ENCODE peak calls at places on chromosomes 2 and 18, in six cellular contexts. One of them, this sample, is unnamed.

GRCh38 chr18:47946889-47947288 is 16.4 kb upstream of the SMAD2 start:
- DNase-seq in iris pigment epithelial cell: no peak
- DNase-seq in frontal cortex: no peak
- DNase-seq in H9: no peak
- DNase-seq in right atrium auricular region: no peak
- DNase-seq in posterior cingulate gyrus: no peak
- DNase-seq in this sample: no peak

GRCh38 chr2:69603146-69603743 is 40.3 kb downstream of the AAK1 start:
- DNase-seq in posterior cingulate gyrus: no peak
- DNase-seq in iris pigment epithelial cell: no peak
- DNase-seq in right atrium auricular region: no peak
- DNase-seq in H9: no peak
- DNase-seq in frontal cortex: no peak
- DNase-seq in this sample: no peak

GRCh38 chr2:44770221-44771187 is 171.0 kb upstream of the SIX3 start:
- DNase-seq in iris pigment epithelial cell: no peak
- DNase-seq in frontal cortex: no peak
- DNase-seq in H9: peak; percentile 41
- DNase-seq in right atrium auricular region: no peak
- DNase-seq in posterior cingulate gyrus: no peak
- DNase-seq in this sample: peak; percentile 32

GRCh38 chr18:70288171-70288850 is 534 bp upstream of the SOCS6 start:
- DNase-seq in frontal cortex: no peak
- DNase-seq in posterior cingulate gyrus: peak; percentile 21
- DNase-seq in H9: peak; percentile 45
- DNase-seq in right atrium auricular region: no peak
- DNase-seq in iris pigment epithelial cell: peak; percentile 29
- DNase-seq in this sample: peak; percentile 28

GRCh38 chr2:42978175-42978886 is 185.9 kb upstream of the HAAO start:
- DNase-seq in iris pigment epithelial cell: no peak
- DNase-seq in right atrium auricular region: no peak
- DNase-seq in frontal cortex: no peak
- DNase-seq in H9: no peak
- DNase-seq in posterior cingulate gyrus: no peak
- DNase-seq in this sample: no peak

GRCh38 chr2:37011126-37011525 is 44.8 kb upstream of the STRN start:
- DNase-seq in iris pigment epithelial cell: no peak
- DNase-seq in H9: no peak
- DNase-seq in posterior cingulate gyrus: no peak
- DNase-seq in frontal cortex: no peak
- DNase-seq in right atrium auricular region: no peak
- DNase-seq in this sample: no peak

GRCh38 chr18:31609886-31610646 is 18.4 kb downstream of the TTR start:
- DNase-seq in right atrium auricular region: no peak
- DNase-seq in H9: no peak
- DNase-seq in iris pigment epithelial cell: no peak
- DNase-seq in frontal cortex: no peak
- DNase-seq in posterior cingulate gyrus: no peak
- DNase-seq in this sample: no peak

GRCh38 chr2:218815244-218815637 is 16.4 kb downstream of the PRKAG3 start:
- DNase-seq in right atrium auricular region: peak; percentile 28
- DNase-seq in posterior cingulate gyrus: no peak
- DNase-seq in iris pigment epithelial cell: no peak
- DNase-seq in H9: no peak
- DNase-seq in frontal cortex: no peak
- DNase-seq in this sample: no peak

GRCh38 chr18:12011962-12012549 is 30.7 kb downstream of the IMPA2 start:
- DNase-seq in H9: no peak
- DNase-seq in iris pigment epithelial cell: peak; percentile 77
- DNase-seq in posterior cingulate gyrus: no peak
- DNase-seq in right atrium auricular region: no peak
- DNase-seq in frontal cortex: no peak
- DNase-seq in this sample: no peak